ENCODE peak calls at places on chromosomes 4 and X, in six cellular contexts. M is H1, G is fibroblast of lung, A is substantia nigra, J is keratinocyte, K is IMR-90. T is an unnamed sample.
A peak's percentile ranks its signal among the peaks of the same experiment; 100 is the strongest.

GRCh38 chr4:152045781-152046571 is 285.2 kb upstream of the GATB start:
- DNase-seq in M (peak; percentile 96), G (no peak), A (no peak), J (no peak), K (no peak), T (no peak)

GRCh38 chr4:3478446-3479357 is 15.6 kb downstream of the DOK7 start:
- DNase-seq in M (no peak), G (no peak), A (no peak), J (no peak), K (no peak), T (no peak)

GRCh38 chr4:106149026-106149425 is 167.0 kb downstream of the TBCK start:
- DNase-seq in M (no peak), G (no peak), A (no peak), J (no peak), K (no peak), T (no peak)

GRCh38 chr4:3483471-3483921 is 20.4 kb downstream of the DOK7 start:
- DNase-seq in M (no peak), G (no peak), A (no peak), J (no peak), K (no peak), T (no peak)

GRCh38 chr4:29336851-29337250 is 1383.3 kb upstream of the PCDH7 start:
- DNase-seq in M (no peak), G (no peak), A (no peak), J (no peak), K (no peak), T (no peak)

GRCh38 chrX:133576876-133577275 is 161.6 kb upstream of the GPC4 start:
- DNase-seq in M (no peak), G (no peak), A (no peak), J (no peak), K (no peak), T (no peak)

GRCh38 chr4:30948653-30949052 is 228.5 kb downstream of the PCDH7 start:
- DNase-seq in M (no peak), G (peak; percentile 78), A (no peak), J (no peak), K (peak; percentile 58), T (peak; percentile 57)

GRCh38 chr4:168550071-168550766 is 53.4 kb downstream of the PALLD start:
- DNase-seq in M (no peak), G (no peak), A (no peak), J (no peak), K (peak; percentile 31), T (no peak)

GRCh38 chr4:25489221-25489797 is 112.2 kb downstream of the ANAPC4 start:
- DNase-seq in M (no peak), G (no peak), A (no peak), J (no peak), K (no peak), T (no peak)

GRCh38 chr4:29405151-29405550 is 1315.0 kb upstream of the PCDH7 start:
- DNase-seq in M (no peak), G (peak; percentile 15), A (no peak), J (no peak), K (peak; percentile 16), T (no peak)

GRCh38 chr4:36020351-36020750 is 224.0 kb downstream of the ARAP2 start:
- DNase-seq in M (no peak), G (no peak), A (no peak), J (no peak), K (no peak), T (no peak)

GRCh38 chrX:42992199-42992943 is 214.4 kb upstream of the PPP1R2C start:
- DNase-seq in M (no peak), G (peak; percentile 57), A (no peak), J (no peak), K (no peak), T (no peak)

GRCh38 chr4:48243429-48243828 is 26.2 kb downstream of the TEC start:
- DNase-seq in M (no peak), G (no peak), A (no peak), J (no peak), K (no peak), T (no peak)

GRCh38 chr4:176726803-176727202 is 65.9 kb downstream of the VEGFC start:
- DNase-seq in M (no peak), G (peak; percentile 99), A (no peak), J (no peak), K (peak; percentile 97), T (no peak)

GRCh38 chrX:74492720-74493201 is 71.5 kb downstream of the SLC16A2 start:
- DNase-seq in M (peak; percentile 66), G (no peak), A (no peak), J (no peak), K (no peak), T (no peak)

GRCh38 chrX:41781500-41781899 is 57.5 kb downstream of the GPR82 start:
- DNase-seq in M (no peak), G (peak; percentile 56), A (no peak), J (no peak), K (peak; percentile 56), T (no peak)

GRCh38 chr4:55337944-55338343 is 8.1 kb upstream of the SRD5A3 start:
- DNase-seq in M (no peak), G (no peak), A (no peak), J (no peak), K (no peak), T (no peak)

GRCh38 chr4:80365928-80366327 is 30.4 kb downstream of the CFAP299 start:
- DNase-seq in M (peak; percentile 60), G (peak; percentile 78), A (no peak), J (peak; percentile 15), K (peak; percentile 76), T (peak; percentile 29)

GRCh38 chrX:85024562-85024961 is 20.9 kb downstream of the APOOL start:
- DNase-seq in M (no peak), G (no peak), A (no peak), J (no peak), K (no peak), T (no peak)

GRCh38 chr4:7109169-7109568 is 41.3 kb upstream of the GRPEL1 start:
- DNase-seq in M (no peak), G (no peak), A (no peak), J (no peak), K (no peak), T (no peak)

GRCh38 chr4:47774078-47774477 is 63.8 kb downstream of the CORIN start:
- DNase-seq in M (no peak), G (no peak), A (no peak), J (no peak), K (no peak), T (no peak)

GRCh38 chr4:40976343-40976742 is 226.6 kb downstream of the NSUN7 start:
- DNase-seq in M (no peak), G (peak; percentile 81), A (peak; percentile 13), J (no peak), K (peak; percentile 70), T (no peak)

GRCh38 chr4:38468491-38468890 is 195.5 kb upstream of the KLF3 start:
- DNase-seq in M (no peak), G (no peak), A (no peak), J (no peak), K (no peak), T (no peak)

GRCh38 chr4:69689530-69690111 is 36.6 kb upstream of the UGT2A1 start:
- DNase-seq in M (no peak), G (peak; percentile 74), A (no peak), J (no peak), K (peak; percentile 26), T (no peak)

GRCh38 chrX:109858602-109859341 is 125.7 kb upstream of the ACSL4 start:
- DNase-seq in M (no peak), G (no peak), A (no peak), J (no peak), K (no peak), T (no peak)

GRCh38 chr4:15870921-15871664 is 67.4 kb downstream of the FGFBP1 start:
- DNase-seq in M (no peak), G (no peak), A (no peak), J (no peak), K (no peak), T (no peak)

GRCh38 chr4:98546910-98547544 is 111.4 kb downstream of the TSPAN5 start:
- DNase-seq in M (no peak), G (peak; percentile 81), A (peak; percentile 43), J (no peak), K (peak; percentile 54), T (no peak)

GRCh38 chr4:161881370-161881769 is 282.4 kb downstream of the FSTL5 start:
- DNase-seq in M (no peak), G (no peak), A (no peak), J (no peak), K (no peak), T (no peak)

GRCh38 chr4:8182858-8183725 is 16.0 kb upstream of the SH3TC1 start:
- DNase-seq in M (no peak), G (peak; percentile 90), A (no peak), J (peak; percentile 86), K (peak; percentile 70), T (peak; percentile 95)

DNA sequence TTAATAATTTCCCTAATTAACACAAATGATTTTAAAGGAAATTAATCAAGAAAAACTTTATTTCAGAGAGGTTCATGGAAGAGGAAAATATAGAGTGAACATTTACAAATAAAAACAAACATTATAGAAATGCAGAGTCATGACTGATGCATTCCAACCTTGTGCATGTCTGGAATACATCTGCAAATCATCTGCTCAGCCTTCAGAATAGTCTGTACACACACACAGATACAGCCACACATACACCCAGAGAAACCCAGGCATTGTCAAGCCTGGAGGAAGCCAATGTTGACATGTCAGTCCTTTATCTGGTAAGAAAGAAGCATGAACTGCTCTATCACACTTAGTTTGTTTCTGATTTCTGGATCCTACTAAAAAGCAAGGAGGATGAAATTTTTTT is 61.3 kb upstream of the NFKB1 start:
- DNase-seq in M (no peak), G (peak; percentile 63), A (no peak), J (no peak), K (peak; percentile 84), T (peak; percentile 34)
- H3K27ac ChIP-seq in M (no peak overlapping the region), G (peak overlapping the region; percentile 46), A (no peak overlapping the region), J (peak overlapping the region; percentile 59), K (peak overlapping the region; percentile 45), T (peak overlapping the region; percentile 68)

DNA sequence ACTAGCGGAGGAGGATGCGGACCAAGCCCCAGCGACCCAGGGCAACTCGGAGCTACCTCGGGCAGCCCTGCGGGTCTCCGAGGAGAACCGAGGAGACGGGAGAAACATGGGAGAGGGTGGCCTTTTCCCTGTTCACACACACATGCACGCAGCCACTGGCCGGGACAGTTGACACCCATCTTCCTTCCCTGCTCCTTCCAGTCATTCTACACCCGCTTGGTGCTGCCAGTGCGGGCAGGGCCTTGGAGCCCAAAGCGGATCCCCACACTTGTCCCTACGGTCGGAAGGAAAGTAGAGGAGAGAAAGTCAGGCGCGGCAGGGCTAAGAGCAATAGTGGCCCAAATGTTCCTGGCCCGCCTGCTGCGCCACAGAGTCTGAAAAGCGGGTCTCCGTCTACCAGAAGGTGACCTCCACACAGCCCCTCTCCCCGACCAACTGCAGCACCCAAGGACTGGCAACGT is 1.1 kb upstream of the PPP3CA start:
- DNase-seq in M (peak; percentile 73), G (no peak), A (peak; percentile 38), J (no peak), K (peak; percentile 17), T (no peak)
- H3K27ac ChIP-seq in M (no peak overlapping the region), G (peak overlapping the region; percentile 96), A (peak overlapping the region; percentile 97), J (peak overlapping the region; percentile 99), K (peak overlapping the region; percentile 95), T (peak overlapping the region; percentile 96)

DNA sequence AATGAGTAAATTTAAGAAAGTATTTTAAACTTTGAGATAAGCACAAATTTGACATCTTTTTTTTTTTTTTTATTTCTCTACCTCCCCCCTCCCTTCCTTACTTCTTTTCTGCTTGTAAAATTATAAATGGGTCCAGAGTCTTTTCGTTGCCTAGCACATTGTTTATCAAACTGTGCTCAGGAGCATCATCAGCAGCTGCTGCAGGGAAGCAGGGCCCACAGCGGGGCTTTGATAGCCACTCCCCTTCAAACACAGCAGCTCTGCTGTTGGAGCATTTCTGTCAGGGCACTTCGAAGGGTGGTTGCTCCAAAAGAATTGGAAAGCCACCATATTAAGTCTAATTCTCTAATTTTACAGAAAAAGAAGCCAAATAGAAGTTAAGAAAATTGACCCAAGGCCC is 588.3 kb downstream of the SPRY1 start:
- DNase-seq in M (no peak), G (peak; percentile 18), A (no peak), J (no peak), K (no peak), T (no peak)
- H3K27ac ChIP-seq in M (no peak overlapping the region), G (no peak overlapping the region), A (no peak overlapping the region), J (no peak overlapping the region), K (no peak overlapping the region), T (no peak overlapping the region)

GRCh38 chrX:71541546-71542022 is 8.7 kb downstream of the OGT start:
- DNase-seq in M (no peak), G (peak; percentile 62), A (no peak), J (no peak), K (peak; percentile 75), T (no peak)
- H3K27ac ChIP-seq in M (no peak overlapping the region), G (peak overlapping the region; percentile 45), A (no peak overlapping the region), J (peak overlapping the region; percentile 76), K (peak overlapping the region; percentile 61), T (peak overlapping the region; percentile 82)

T was measured in epithelial cell of prostate.